ENCODE peak calls at places on chromosomes 3 and 15, in four cellular contexts. One of them, this sample, is unnamed.

GRCh38 chr3:30012941-30013543 is 593.4 kb upstream of the TGFBR2 start:
- DNase-seq in lung: peak
- DNase-seq in activated B cell treated with CpG ODN at 0.5 μM for 24 hours: no peak
- DNase-seq in activated CD4-positive, alpha-beta T cell treated with anti-CD3 and anti-CD28 coated beads, Interleukin-2, amount 10 ng/mL, durations not matched to agents 7 days and 5 days: peak
- DNase-seq in this sample: peak

GRCh38 chr3:172918568-172919296 is 168.2 kb downstream of the ECT2 start:
- DNase-seq in activated CD4-positive, alpha-beta T cell treated with anti-CD3 and anti-CD28 coated beads, Interleukin-2, amount 10 ng/mL, durations not matched to agents 7 days and 5 days: no peak
- DNase-seq in lung: no peak
- DNase-seq in activated B cell treated with CpG ODN at 0.5 μM for 24 hours: no peak
- DNase-seq in this sample: no peak

GRCh38 chr15:51735211-51735610 is 2.2 kb downstream of the LYSMD2 start:
- DNase-seq in activated B cell treated with CpG ODN at 0.5 μM for 24 hours: no peak
- DNase-seq in activated CD4-positive, alpha-beta T cell treated with anti-CD3 and anti-CD28 coated beads, Interleukin-2, amount 10 ng/mL, durations not matched to agents 7 days and 5 days: peak
- DNase-seq in lung: no peak
- DNase-seq in this sample: no peak

GRCh38 chr3:141000027-141000663 is 51.0 kb upstream of the SPSB4 start:
- DNase-seq in activated B cell treated with CpG ODN at 0.5 μM for 24 hours: no peak
- DNase-seq in activated CD4-positive, alpha-beta T cell treated with anti-CD3 and anti-CD28 coated beads, Interleukin-2, amount 10 ng/mL, durations not matched to agents 7 days and 5 days: peak
- DNase-seq in lung: peak
- DNase-seq in this sample: peak

GRCh38 chr3:62436785-62437184 is 63.4 kb upstream of the FEZF2 start:
- DNase-seq in activated B cell treated with CpG ODN at 0.5 μM for 24 hours: no peak
- DNase-seq in activated CD4-positive, alpha-beta T cell treated with anti-CD3 and anti-CD28 coated beads, Interleukin-2, amount 10 ng/mL, durations not matched to agents 7 days and 5 days: no peak
- DNase-seq in lung: no peak
- DNase-seq in this sample: peak

GRCh38 chr3:46986782-46987484 is 7.5 kb downstream of the NBEAL2 start:
- DNase-seq in activated CD4-positive, alpha-beta T cell treated with anti-CD3 and anti-CD28 coated beads, Interleukin-2, amount 10 ng/mL, durations not matched to agents 7 days and 5 days: no peak
- DNase-seq in lung: no peak
- DNase-seq in activated B cell treated with CpG ODN at 0.5 μM for 24 hours: no peak
- DNase-seq in this sample: no peak

GRCh38 chr3:190514163-190515153 is 573 bp downstream of the IL1RAP start:
- DNase-seq in activated B cell treated with CpG ODN at 0.5 μM for 24 hours: peak
- DNase-seq in activated CD4-positive, alpha-beta T cell treated with anti-CD3 and anti-CD28 coated beads, Interleukin-2, amount 10 ng/mL, durations not matched to agents 7 days and 5 days: peak
- DNase-seq in lung: peak
- DNase-seq in this sample: peak

GRCh38 chr3:98291332-98291957 is 9.1 kb downstream of the OR5H2 start:
- DNase-seq in activated B cell treated with CpG ODN at 0.5 μM for 24 hours: no peak
- DNase-seq in activated CD4-positive, alpha-beta T cell treated with anti-CD3 and anti-CD28 coated beads, Interleukin-2, amount 10 ng/mL, durations not matched to agents 7 days and 5 days: no peak
- DNase-seq in lung: no peak
- DNase-seq in this sample: no peak

GRCh38 chr3:125054436-125055164 is 1.2 kb downstream of the HEG1 start:
- DNase-seq in lung: no peak
- DNase-seq in activated CD4-positive, alpha-beta T cell treated with anti-CD3 and anti-CD28 coated beads, Interleukin-2, amount 10 ng/mL, durations not matched to agents 7 days and 5 days: peak
- DNase-seq in activated B cell treated with CpG ODN at 0.5 μM for 24 hours: no peak
- DNase-seq in this sample: no peak

GRCh38 chr15:57950381-57950946 is 115.0 kb downstream of the ALDH1A2 start:
- DNase-seq in activated B cell treated with CpG ODN at 0.5 μM for 24 hours: no peak
- DNase-seq in activated CD4-positive, alpha-beta T cell treated with anti-CD3 and anti-CD28 coated beads, Interleukin-2, amount 10 ng/mL, durations not matched to agents 7 days and 5 days: no peak
- DNase-seq in lung: peak
- DNase-seq in this sample: no peak

GRCh38 chr15:52370010-52370409 is 74.4 kb upstream of the MYO5C start:
- DNase-seq in activated CD4-positive, alpha-beta T cell treated with anti-CD3 and anti-CD28 coated beads, Interleukin-2, amount 10 ng/mL, durations not matched to agents 7 days and 5 days: no peak
- DNase-seq in activated B cell treated with CpG ODN at 0.5 μM for 24 hours: no peak
- DNase-seq in lung: no peak
- DNase-seq in this sample: no peak

GRCh38 chr15:65676123-65676522 is 54.4 kb downstream of the SLC24A1 start:
- DNase-seq in activated CD4-positive, alpha-beta T cell treated with anti-CD3 and anti-CD28 coated beads, Interleukin-2, amount 10 ng/mL, durations not matched to agents 7 days and 5 days: no peak
- DNase-seq in activated B cell treated with CpG ODN at 0.5 μM for 24 hours: no peak
- DNase-seq in lung: no peak
- DNase-seq in this sample: no peak

GRCh38 chr15:100863406-100864198 is 16.0 kb upstream of the ALDH1A3 start:
- DNase-seq in activated B cell treated with CpG ODN at 0.5 μM for 24 hours: no peak
- DNase-seq in lung: no peak
- DNase-seq in activated CD4-positive, alpha-beta T cell treated with anti-CD3 and anti-CD28 coated beads, Interleukin-2, amount 10 ng/mL, durations not matched to agents 7 days and 5 days: no peak
- DNase-seq in this sample: no peak

This sample was measured in prostate gland.